ENCODE peak calls at places on chromosomes 16 and 17, in eight cellular contexts. D, R, N, X, C, U, V and G are unnamed samples.
A peak's percentile ranks its signal among the peaks of the same experiment; 100 is the strongest.

GRCh38 chr16:88856122-88856827 is 472 bp downstream of the GALNS start:
- DNase-seq in D (peak; percentile 57), R (no peak), N (no peak), X (no peak), C (peak; percentile 58), U (no peak), V (no peak), G (no peak)

GRCh38 chr17:4853195-4853762 is 20.1 kb downstream of the MINK1 start:
- DNase-seq in D (no peak), R (no peak), N (peak; percentile 87), X (no peak), C (no peak), U (no peak), V (no peak), G (no peak)

GRCh38 chr17:72952220-72952619 is 140.3 kb downstream of the SLC39A11 start:
- DNase-seq in D (peak; percentile 68), R (no peak), N (no peak), X (no peak), C (no peak), U (no peak), V (no peak), G (no peak)

GRCh38 chr16:81448154-81449131 is 3.8 kb downstream of the CMIP start:
- DNase-seq in D (no peak), R (no peak), N (peak; percentile 38), X (no peak), C (no peak), U (no peak), V (no peak), G (peak; percentile 8)

GRCh38 chr17:29469251-29469650 is 79.1 kb downstream of the TAOK1 start:
- DNase-seq in D (no peak), R (no peak), N (no peak), X (no peak), C (no peak), U (no peak), V (no peak), G (no peak)

GRCh38 chr16:28872952-28873351 is 5.3 kb upstream of the ATP2A1 start:
- DNase-seq in D (no peak), R (no peak), N (no peak), X (no peak), C (no peak), U (no peak), V (no peak), G (no peak)

GRCh38 chr17:39872700-39873099 is 4.7 kb downstream of the ZPBP2 start:
- DNase-seq in D (no peak), R (no peak), N (no peak), X (no peak), C (no peak), U (no peak), V (peak; percentile 54), G (peak; percentile 74)

GRCh38 chr17:304461-304860 is 48.1 kb downstream of the RPH3AL start:
- DNase-seq in D (no peak), R (no peak), N (no peak), X (no peak), C (no peak), U (peak; percentile 58), V (no peak), G (no peak)

GRCh38 chr16:85211247-85211910 is 99.1 kb upstream of the CIBAR2 start:
- DNase-seq in D (no peak), R (no peak), N (no peak), X (no peak), C (no peak), U (peak; percentile 40), V (no peak), G (no peak)

GRCh38 chr16:19851476-19851875 is 33.2 kb downstream of the GPRC5B start:
- DNase-seq in D (no peak), R (no peak), N (no peak), X (no peak), C (no peak), U (no peak), V (no peak), G (no peak)

GRCh38 chr17:61318684-61319098 is 81.0 kb upstream of the TBX2 start:
- DNase-seq in D (no peak), R (no peak), N (no peak), X (no peak), C (no peak), U (no peak), V (no peak), G (no peak)